ENCODE peak calls at places on chromosomes 11 and 22, in seven cellular contexts. I, A, O, B, K, T and Z are unnamed samples.

GRCh38 chr11:64880240-64881001 is 2.0 kb upstream of the EHD1 start:
- DNase-seq in A (no peak), T (no peak), K (no peak), I (no peak), B (no peak), O (no peak), Z (no peak)

GRCh38 chr11:19844806-19845205 is 132.2 kb downstream of the NAV2 start:
- DNase-seq in B (no peak), K (no peak), I (no peak), T (no peak), O (no peak), A (no peak), Z (no peak)

GRCh38 chr11:111730871-111731591 is 35.2 kb downstream of the PPP2R1B start:
- DNase-seq in T (no peak), O (peak), A (no peak), K (no peak), B (no peak), I (peak), Z (no peak)

GRCh38 chr22:39778055-39778454 is 115.5 kb downstream of the ENTHD1 start:
- DNase-seq in I (no peak), O (no peak), B (no peak), A (no peak), T (no peak), K (no peak), Z (no peak)

GRCh38 chr11:69878144-69878883 is 59.1 kb upstream of the FGF3 start:
- DNase-seq in T (peak), O (peak), B (no peak), I (no peak), K (no peak), A (no peak), Z (peak)

GRCh38 chr22:31291403-31291715 is 929 bp downstream of the PIK3IP1 start:
- DNase-seq in T (no peak), O (no peak), I (no peak), A (no peak), K (no peak), B (no peak), Z (no peak)

GRCh38 chr22:30694171-30694637 is 470 bp upstream of the OSBP2 start:
- DNase-seq in K (peak), B (no peak), A (peak), O (peak), I (peak), T (peak), Z (no peak)

GRCh38 chr11:13110929-13111812 is 102.1 kb downstream of the RASSF10 start:
- DNase-seq in I (no peak), T (no peak), A (no peak), K (no peak), B (no peak), O (peak), Z (no peak)

GRCh38 chr11:86678823-86679222 is 6.4 kb upstream of the ME3 start:
- DNase-seq in I (no peak), A (no peak), T (no peak), B (no peak), K (no peak), O (no peak), Z (no peak)

GRCh38 chr11:64566915-64567882 is 23.8 kb upstream of the SLC22A12 start:
- DNase-seq in A (no peak), T (peak), I (no peak), O (peak), B (no peak), K (no peak), Z (peak)

GRCh38 chr11:24754406-24754805 is 257.6 kb downstream of the LUZP2 start:
- DNase-seq in A (no peak), T (no peak), K (no peak), O (no peak), B (no peak), I (no peak), Z (no peak)

DNA sequence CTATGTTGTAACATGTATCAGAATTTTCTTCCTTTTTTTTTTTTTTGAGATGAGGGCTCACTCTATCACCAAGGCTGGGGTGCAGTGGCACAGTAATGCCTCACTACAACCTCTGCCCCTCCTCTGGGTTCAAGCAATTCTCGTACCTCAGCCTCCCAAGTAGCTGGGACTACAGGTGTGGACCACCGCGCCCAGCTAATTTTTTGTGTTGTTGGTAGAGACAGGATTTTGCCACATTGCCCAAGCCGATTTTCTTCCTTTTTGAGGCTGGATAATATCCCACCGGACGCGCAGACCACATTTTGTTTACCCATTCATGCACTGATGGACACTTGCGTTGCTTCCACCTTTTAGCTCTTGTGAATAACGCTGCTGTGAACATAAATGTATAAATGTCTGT is 97.0 kb downstream of the BRD1 start:
- DNase-seq in O (no peak), T (no peak), A (no peak), K (no peak), B (no peak), I (no peak), Z (no peak)
- TF ChIP-seq CTCF in O (no peak), T (no peak), A (no peak), K (no peak), B (no peak), I (no peak), Z (no peak)

DNA sequence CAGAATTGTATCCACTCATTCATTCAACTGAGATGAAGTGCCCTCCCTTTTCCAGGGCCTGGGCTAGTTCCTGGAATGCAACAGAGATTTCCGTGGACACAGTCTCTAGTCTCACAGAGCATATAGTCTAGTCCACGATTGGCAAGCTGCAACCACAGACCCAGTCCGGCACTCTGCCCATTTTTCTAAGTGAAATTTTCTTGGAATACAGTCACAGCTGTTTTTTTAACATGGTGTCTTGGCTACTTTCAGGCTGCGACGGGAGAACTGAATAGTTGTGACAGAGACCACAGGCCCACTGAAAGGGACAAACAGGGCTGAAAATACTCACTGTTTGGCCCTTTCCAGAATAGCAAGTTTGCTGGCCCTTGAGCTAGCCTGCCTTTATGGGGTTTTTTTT is 29.2 kb downstream of the ALG12 start:
- DNase-seq in I (no peak), B (no peak), T (no peak), A (no peak), K (no peak), O (no peak), Z (no peak)
- TF ChIP-seq CTCF in I (no peak), B (no peak), T (no peak), A (no peak), K (no peak), O (no peak), Z (no peak)

GRCh38 chr22:44268431-44269116 is 44.2 kb downstream of the SHISAL1 start:
- DNase-seq in O (no peak), A (no peak), K (no peak), B (no peak), T (no peak), I (no peak), Z (no peak)

GRCh38 chr22:44269117-44269498 is 43.6 kb downstream of the SHISAL1 start:
- DNase-seq in T (no peak), O (no peak), B (no peak), I (no peak), K (no peak), A (no peak), Z (no peak)

GRCh38 chr22:44270556-44270880 is 42.2 kb downstream of the SHISAL1 start:
- DNase-seq in O (no peak), B (no peak), I (no peak), K (no peak), A (no peak), T (peak), Z (peak)

GRCh38 chr22:44271010-44271500 is 41.7 kb downstream of the SHISAL1 start:
- DNase-seq in K (no peak), O (no peak), I (peak), A (no peak), B (no peak), T (peak), Z (peak)

GRCh38 chr22:44269757-44270555 is 42.8 kb downstream of the SHISAL1 start:
- DNase-seq in T (no peak), O (no peak), I (peak), A (no peak), B (no peak), K (no peak), Z (peak)
- TF ChIP-seq CTCF in T (no peak), O (no peak), I (no peak), A (no peak), B (no peak), K (no peak), Z (no peak)

DNA sequence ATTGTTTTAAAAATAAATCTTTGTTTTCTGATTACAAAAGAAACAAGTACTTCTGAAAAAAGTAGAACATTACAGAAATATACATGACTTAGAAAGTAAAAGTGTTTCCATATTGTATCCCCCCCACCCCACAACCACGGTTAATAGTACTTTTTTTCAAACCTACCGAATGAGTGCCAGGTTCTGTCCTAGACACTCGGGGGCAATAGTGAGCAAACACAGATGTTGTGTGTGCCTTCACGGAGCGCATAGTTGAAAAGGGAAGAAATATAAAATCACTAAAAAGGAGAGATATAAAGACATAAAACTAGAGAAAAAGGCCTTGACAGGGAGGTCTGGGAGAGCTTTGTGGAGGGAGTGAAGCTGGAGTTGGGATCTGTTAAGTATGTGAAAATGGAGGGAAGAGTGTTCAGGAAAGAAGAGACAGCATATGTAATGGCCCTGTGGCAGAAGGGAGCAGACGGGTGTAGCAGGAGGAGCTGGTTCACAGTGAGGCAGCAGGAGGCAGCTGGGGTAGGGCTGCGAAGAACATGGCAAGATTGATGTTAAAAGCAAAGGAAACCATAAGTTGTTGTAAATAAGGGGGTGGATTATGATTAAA is 42.1 kb upstream of the ALX4 start:
- DNase-seq in A (no peak), K (no peak), T (peak), B (no peak), I (no peak), O (peak), Z (no peak)
- TF ChIP-seq CTCF in A (no peak), K (peak), T (peak), B (no peak), I (no peak), O (peak), Z (peak)

GRCh38 chr11:73187854-73188253 is 30.2 kb upstream of the P2RY2 start:
- DNase-seq in K (no peak), A (peak), I (no peak), B (no peak), T (no peak), O (no peak), Z (no peak)
- TF ChIP-seq CTCF in K (no peak), A (no peak), I (no peak), B (no peak), T (no peak), O (no peak), Z (no peak)